ENCODE peak calls at places on chromosomes 13 and 19, in seven cellular contexts. One of them, this sample, is unnamed.

GRCh38 chr13:113178070-113178895 is 19.8 kb downstream of the PROZ start:
- DNase-seq in SK-N-MC: no peak
- DNase-seq in stomach: no peak
- DNase-seq in breast epithelium: no peak
- DNase-seq in prostate gland: no peak
- DNase-seq in HCT116: no peak
- DNase-seq in spleen: no peak
- DNase-seq in this sample: no peak

GRCh38 chr19:2680808-2681207 is 21.7 kb downstream of the GNG7 start:
- DNase-seq in SK-N-MC: no peak
- DNase-seq in stomach: no peak
- DNase-seq in breast epithelium: no peak
- DNase-seq in prostate gland: no peak
- DNase-seq in HCT116: no peak
- DNase-seq in spleen: no peak
- DNase-seq in this sample: no peak

GRCh38 chr13:114140131-114140908 is 7.9 kb upstream of the RASA3 start:
- DNase-seq in SK-N-MC: no peak
- DNase-seq in stomach: no peak
- DNase-seq in breast epithelium: no peak
- DNase-seq in prostate gland: no peak
- DNase-seq in HCT116: no peak
- DNase-seq in spleen: peak; percentile 80
- DNase-seq in this sample: peak; percentile 50

GRCh38 chr13:114049026-114049425 is 75.2 kb upstream of the C13orf46 start:
- DNase-seq in SK-N-MC: no peak
- DNase-seq in stomach: no peak
- DNase-seq in breast epithelium: no peak
- DNase-seq in prostate gland: no peak
- DNase-seq in HCT116: no peak
- DNase-seq in spleen: peak; percentile 88
- DNase-seq in this sample: peak; percentile 84

GRCh38 chr19:1986357-1987162 is 29.0 kb downstream of the BTBD2 start:
- DNase-seq in SK-N-MC: no peak
- DNase-seq in stomach: no peak
- DNase-seq in breast epithelium: no peak
- DNase-seq in prostate gland: no peak
- DNase-seq in HCT116: no peak
- DNase-seq in spleen: no peak
- DNase-seq in this sample: no peak

GRCh38 chr13:94186470-94186869 is 293.0 kb downstream of the DCT start:
- DNase-seq in SK-N-MC: no peak
- DNase-seq in stomach: no peak
- DNase-seq in breast epithelium: no peak
- DNase-seq in prostate gland: no peak
- DNase-seq in HCT116: no peak
- DNase-seq in spleen: no peak
- DNase-seq in this sample: no peak

GRCh38 chr19:49451430-49452181 is at the start of gene PIH1D1:
- DNase-seq in SK-N-MC: peak; percentile 99
- DNase-seq in stomach: peak; percentile 98
- DNase-seq in breast epithelium: peak; percentile 99
- DNase-seq in prostate gland: peak; percentile 99
- DNase-seq in HCT116: peak; percentile 99
- DNase-seq in spleen: peak; percentile 96
- DNase-seq in this sample: peak; percentile 98

GRCh38 chr19:23314505-23315241 is 64.5 kb upstream of the ZNF724 start:
- DNase-seq in SK-N-MC: no peak
- DNase-seq in stomach: no peak
- DNase-seq in breast epithelium: no peak
- DNase-seq in prostate gland: no peak
- DNase-seq in HCT116: no peak
- DNase-seq in spleen: no peak
- DNase-seq in this sample: no peak

GRCh38 chr19:14061081-14061749 is 661 bp downstream of the PALM3 start:
- DNase-seq in SK-N-MC: no peak
- DNase-seq in stomach: peak; percentile 53
- DNase-seq in breast epithelium: no peak
- DNase-seq in prostate gland: no peak
- DNase-seq in HCT116: no peak
- DNase-seq in spleen: no peak
- DNase-seq in this sample: no peak
- TF ChIP-seq POLR2AphosphoS5 in SK-N-MC: no peak
- TF ChIP-seq POLR2AphosphoS5 in stomach: peak; percentile 24
- TF ChIP-seq POLR2AphosphoS5 in breast epithelium: no peak
- TF ChIP-seq POLR2AphosphoS5 in prostate gland: no peak
- TF ChIP-seq POLR2AphosphoS5 in HCT116: no peak
- TF ChIP-seq POLR2AphosphoS5 in spleen: no peak
- TF ChIP-seq POLR2AphosphoS5 in this sample: no peak

DNA sequence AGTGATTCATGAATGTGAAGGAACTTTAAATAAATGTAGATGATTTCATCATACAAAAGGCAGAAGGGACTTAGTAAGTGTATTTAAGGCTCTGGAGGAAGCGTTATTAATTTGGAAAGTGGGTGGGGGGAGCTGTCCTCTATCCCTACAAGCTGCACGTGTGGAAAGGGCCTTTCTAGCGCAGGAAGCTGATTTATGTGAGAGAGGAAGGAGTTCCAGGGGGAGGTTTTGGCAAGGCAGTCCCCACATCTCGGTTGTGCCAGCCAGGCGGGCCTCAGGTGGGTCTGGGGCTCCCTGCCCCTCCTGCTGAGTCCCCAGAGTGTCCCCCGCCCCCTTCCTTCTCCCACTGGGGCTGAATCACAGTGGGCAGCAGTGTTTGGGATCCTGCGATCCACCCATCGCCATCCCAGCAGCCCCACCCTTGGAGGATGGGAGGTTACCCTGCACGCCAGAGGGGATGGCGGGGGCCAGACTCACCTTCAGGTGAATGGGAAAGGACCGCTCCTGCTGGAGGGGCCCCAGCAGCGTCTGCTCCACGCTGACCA is 709 bp downstream of the DLEU7 start:
- DNase-seq in SK-N-MC: no peak
- DNase-seq in stomach: no peak
- DNase-seq in breast epithelium: no peak
- DNase-seq in prostate gland: no peak
- DNase-seq in HCT116: no peak
- DNase-seq in spleen: peak; percentile 73
- DNase-seq in this sample: no peak
- TF ChIP-seq POLR2AphosphoS5 in SK-N-MC: no peak
- TF ChIP-seq POLR2AphosphoS5 in stomach: no peak
- TF ChIP-seq POLR2AphosphoS5 in breast epithelium: no peak
- TF ChIP-seq POLR2AphosphoS5 in prostate gland: no peak
- TF ChIP-seq POLR2AphosphoS5 in HCT116: no peak
- TF ChIP-seq POLR2AphosphoS5 in spleen: no peak
- TF ChIP-seq POLR2AphosphoS5 in this sample: no peak

GRCh38 chr19:45667620-45668341 is at the start of gene GIPR:
- DNase-seq in SK-N-MC: no peak
- DNase-seq in stomach: peak; percentile 78
- DNase-seq in breast epithelium: peak; percentile 38
- DNase-seq in prostate gland: no peak
- DNase-seq in HCT116: peak; percentile 72
- DNase-seq in spleen: peak; percentile 88
- DNase-seq in this sample: peak; percentile 84
- TF ChIP-seq POLR2AphosphoS5 in SK-N-MC: no peak
- TF ChIP-seq POLR2AphosphoS5 in stomach: peak; percentile 42
- TF ChIP-seq POLR2AphosphoS5 in breast epithelium: no peak
- TF ChIP-seq POLR2AphosphoS5 in prostate gland: no peak
- TF ChIP-seq POLR2AphosphoS5 in HCT116: peak; percentile 20
- TF ChIP-seq POLR2AphosphoS5 in spleen: no peak
- TF ChIP-seq POLR2AphosphoS5 in this sample: peak; percentile 41

GRCh38 chr13:41401371-41401770 is 56.0 kb upstream of the RGCC start:
- DNase-seq in SK-N-MC: no peak
- DNase-seq in stomach: no peak
- DNase-seq in breast epithelium: no peak
- DNase-seq in prostate gland: no peak
- DNase-seq in HCT116: no peak
- DNase-seq in spleen: no peak
- DNase-seq in this sample: no peak

GRCh38 chr13:41398494-41399190 is 58.7 kb upstream of the RGCC start:
- DNase-seq in SK-N-MC: peak; percentile 47
- DNase-seq in stomach: no peak
- DNase-seq in breast epithelium: no peak
- DNase-seq in prostate gland: no peak
- DNase-seq in HCT116: no peak
- DNase-seq in spleen: no peak
- DNase-seq in this sample: no peak

GRCh38 chr13:41403983-41404382 is 53.4 kb upstream of the RGCC start:
- DNase-seq in SK-N-MC: no peak
- DNase-seq in stomach: no peak
- DNase-seq in breast epithelium: no peak
- DNase-seq in prostate gland: no peak
- DNase-seq in HCT116: no peak
- DNase-seq in spleen: no peak
- DNase-seq in this sample: no peak

GRCh38 chr13:41405367-41405766 is 52.0 kb upstream of the RGCC start:
- DNase-seq in SK-N-MC: peak; percentile 55
- DNase-seq in stomach: no peak
- DNase-seq in breast epithelium: no peak
- DNase-seq in prostate gland: no peak
- DNase-seq in HCT116: no peak
- DNase-seq in spleen: no peak
- DNase-seq in this sample: no peak

DNA sequence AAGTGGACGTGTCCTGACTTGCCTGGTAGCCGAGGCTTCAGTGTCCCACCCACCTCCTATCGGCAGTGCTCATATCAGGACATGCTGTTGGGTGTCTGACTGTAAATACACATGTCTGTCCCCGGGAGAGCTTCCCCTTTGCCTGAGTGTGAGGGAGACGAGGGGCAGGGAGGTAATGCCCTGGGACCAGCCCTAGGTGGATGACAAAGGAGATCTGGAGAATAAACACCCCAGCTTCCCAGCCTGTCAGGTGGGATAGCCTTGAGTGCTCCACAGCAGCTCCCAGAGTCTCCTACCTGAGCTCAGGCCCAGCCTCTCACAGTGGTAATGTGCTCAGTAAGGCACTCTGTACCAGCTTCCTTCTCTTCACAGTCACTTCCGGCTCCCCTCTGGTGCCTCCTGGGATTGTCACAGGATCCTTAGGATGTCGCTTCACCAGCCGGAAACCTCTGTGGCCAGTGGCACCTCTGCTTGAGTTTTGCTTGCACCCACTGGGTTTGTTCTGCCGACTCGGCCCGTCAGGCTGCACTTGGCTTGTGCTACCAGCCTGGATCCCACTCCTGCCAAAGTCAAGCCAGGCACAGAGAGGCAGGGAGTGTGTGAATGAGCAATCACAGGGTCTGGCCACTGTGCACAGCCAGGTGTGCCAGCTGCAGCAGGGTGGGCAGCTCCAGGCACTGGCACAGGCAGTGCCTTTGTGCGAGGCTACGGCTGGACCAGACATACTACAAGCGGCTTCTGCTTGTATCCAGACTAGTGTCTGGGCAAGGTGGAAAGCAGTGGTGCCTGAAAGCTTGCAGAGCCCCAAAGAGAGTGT is 54.4 kb upstream of the RGCC start:
- DNase-seq in SK-N-MC: no peak
- DNase-seq in stomach: no peak
- DNase-seq in breast epithelium: no peak
- DNase-seq in prostate gland: no peak
- DNase-seq in HCT116: no peak
- DNase-seq in spleen: no peak
- DNase-seq in this sample: no peak
- TF ChIP-seq POLR2AphosphoS5 in SK-N-MC: no peak
- TF ChIP-seq POLR2AphosphoS5 in stomach: no peak
- TF ChIP-seq POLR2AphosphoS5 in breast epithelium: no peak
- TF ChIP-seq POLR2AphosphoS5 in prostate gland: no peak
- TF ChIP-seq POLR2AphosphoS5 in HCT116: no peak
- TF ChIP-seq POLR2AphosphoS5 in spleen: no peak
- TF ChIP-seq POLR2AphosphoS5 in this sample: no peak

GRCh38 chr19:51110666-51110971 is 2.4 kb upstream of the CTU1 start:
- DNase-seq in SK-N-MC: no peak
- DNase-seq in stomach: no peak
- DNase-seq in breast epithelium: no peak
- DNase-seq in prostate gland: no peak
- DNase-seq in HCT116: no peak
- DNase-seq in spleen: no peak
- DNase-seq in this sample: no peak

GRCh38 chr19:51111606-51112005 is 3.4 kb upstream of the CTU1 start:
- DNase-seq in SK-N-MC: no peak
- DNase-seq in stomach: no peak
- DNase-seq in breast epithelium: no peak
- DNase-seq in prostate gland: no peak
- DNase-seq in HCT116: peak; percentile 40
- DNase-seq in spleen: no peak
- DNase-seq in this sample: no peak

GRCh38 chr19:51108066-51108804 is at the start of gene CTU1:
- DNase-seq in SK-N-MC: peak; percentile 97
- DNase-seq in stomach: peak; percentile 98
- DNase-seq in breast epithelium: peak; percentile 99
- DNase-seq in prostate gland: peak; percentile 99
- DNase-seq in HCT116: peak; percentile 99
- DNase-seq in spleen: peak; percentile 99
- DNase-seq in this sample: peak; percentile 99

GRCh38 chr19:51107406-51108065 is 673 bp downstream of the CTU1 start:
- DNase-seq in SK-N-MC: no peak
- DNase-seq in stomach: no peak
- DNase-seq in breast epithelium: no peak
- DNase-seq in prostate gland: no peak
- DNase-seq in HCT116: peak; percentile 15
- DNase-seq in spleen: no peak
- DNase-seq in this sample: no peak

DNA sequence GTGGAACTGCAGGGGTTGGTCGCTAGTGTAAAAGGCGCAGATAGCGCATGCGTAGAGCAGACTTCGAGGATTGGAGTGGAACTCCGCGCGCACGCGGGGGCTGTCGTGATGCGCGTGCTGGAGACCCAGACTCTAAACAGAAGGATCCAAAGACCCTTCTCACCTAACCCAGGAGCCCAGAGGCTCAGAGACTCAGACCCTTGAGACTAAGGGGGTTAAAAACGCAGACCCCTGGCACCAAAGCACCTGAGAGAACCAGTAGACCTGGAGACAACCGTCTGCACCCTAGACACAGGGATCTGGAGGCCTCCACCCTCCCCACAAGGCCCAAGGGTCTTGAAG is 567 bp upstream of the CTU1 start:
- DNase-seq in SK-N-MC: no peak
- DNase-seq in stomach: no peak
- DNase-seq in breast epithelium: no peak
- DNase-seq in prostate gland: no peak
- DNase-seq in HCT116: no peak
- DNase-seq in spleen: no peak
- DNase-seq in this sample: no peak
- TF ChIP-seq POLR2AphosphoS5 in SK-N-MC: no peak
- TF ChIP-seq POLR2AphosphoS5 in stomach: no peak
- TF ChIP-seq POLR2AphosphoS5 in breast epithelium: no peak
- TF ChIP-seq POLR2AphosphoS5 in prostate gland: no peak
- TF ChIP-seq POLR2AphosphoS5 in HCT116: no peak
- TF ChIP-seq POLR2AphosphoS5 in spleen: no peak
- TF ChIP-seq POLR2AphosphoS5 in this sample: no peak